ENCODE peak calls at places on chromosomes 1 and 21, in eight cellular contexts. B is epithelial cell of prostate; N is dorsolateral prefrontal cortex; S is AG04450; W is uterus; F is stomach; X is breast epithelium; J is CD8-positive, alpha-beta T cell. K is an unnamed sample.

GRCh38 chr1:172360960-172361359 is 59.5 kb upstream of the C1orf105 start:
- DNase-seq in J (no peak), F (no peak), B (no peak), N (no peak), W (no peak), X (no peak), S (no peak), K (no peak)

GRCh38 chr1:36705629-36706028 is 222.9 kb upstream of the CSF3R start:
- DNase-seq in F (no peak), S (no peak), W (no peak), X (no peak), N (no peak), B (no peak), J (no peak), K (peak; percentile 22)

GRCh38 chr21:26964379-26964778 is 2.5 kb downstream of the ADAMTS5 start:
- DNase-seq in S (no peak), X (peak; percentile 89), B (no peak), J (no peak), N (no peak), F (peak; percentile 28), W (peak; percentile 86), K (no peak)

GRCh38 chr1:246197076-246197475 is 310.0 kb downstream of the SMYD3 start:
- DNase-seq in X (no peak), B (no peak), J (no peak), W (no peak), F (no peak), N (no peak), S (no peak), K (no peak)

GRCh38 chr1:169886422-169886821 is 7.3 kb downstream of the SCYL3 start:
- DNase-seq in B (no peak), W (no peak), S (no peak), J (no peak), X (no peak), N (no peak), F (no peak), K (no peak)

GRCh38 chr1:53592521-53592982 is 133.4 kb downstream of the DMRTB1 start:
- DNase-seq in J (no peak), B (peak; percentile 14), W (peak; percentile 34), N (no peak), S (peak; percentile 57), X (peak; percentile 50), F (peak; percentile 75), K (no peak)

GRCh38 chr1:204254031-204254661 is 40.4 kb upstream of the GOLT1A start:
- DNase-seq in S (peak; percentile 24), N (no peak), B (no peak), W (peak; percentile 68), F (peak; percentile 35), X (peak; percentile 91), J (no peak), K (no peak)

GRCh38 chr1:205945056-205945455 is 1.8 kb upstream of the SLC26A9 start:
- DNase-seq in F (no peak), W (no peak), B (no peak), J (no peak), S (no peak), N (no peak), X (no peak), K (no peak)

GRCh38 chr1:16266411-16267118 is 29.6 kb upstream of the CPLANE2 start:
- DNase-seq in X (no peak), F (no peak), B (no peak), S (no peak), W (no peak), J (no peak), N (no peak), K (no peak)

GRCh38 chr1:100927276-100927675 is 31.4 kb downstream of the SLC30A7 start:
- DNase-seq in X (no peak), S (no peak), B (no peak), J (peak; percentile 75), N (no peak), F (no peak), W (no peak), K (no peak)

GRCh38 chr21:23131177-23131576 is 2133.0 kb downstream of the NCAM2 start:
- DNase-seq in F (no peak), B (no peak), S (no peak), X (no peak), J (no peak), N (no peak), W (no peak), K (no peak)

GRCh38 chr1:5428391-5428790 is 563.8 kb downstream of the NPHP4 start:
- DNase-seq in X (no peak), J (no peak), S (no peak), F (no peak), B (no peak), N (no peak), W (no peak), K (no peak)

GRCh38 chr1:78286686-78287085 is 204.1 kb upstream of the PTGFR start:
- DNase-seq in J (no peak), X (no peak), S (no peak), N (no peak), F (no peak), W (no peak), B (peak; percentile 24), K (no peak)

GRCh38 chr1:37038703-37039093 is 4.4 kb upstream of the GRIK3 start:
- DNase-seq in W (no peak), F (peak; percentile 33), X (peak; percentile 39), N (no peak), B (no peak), J (no peak), S (no peak), K (no peak)

GRCh38 chr1:32775640-32776337 is 41.4 kb downstream of the YARS1 start:
- DNase-seq in X (no peak), N (no peak), J (no peak), W (no peak), S (no peak), B (no peak), F (no peak), K (no peak)

GRCh38 chr1:223228931-223229528 is 86.0 kb upstream of the TLR5 start:
- DNase-seq in F (no peak), J (peak; percentile 48), X (no peak), S (no peak), B (no peak), W (no peak), N (no peak), K (no peak)

GRCh38 chr1:111856411-111857135 is 100.9 kb downstream of the DDX20 start:
- DNase-seq in J (no peak), W (no peak), X (no peak), F (no peak), S (no peak), N (no peak), B (no peak), K (no peak)

GRCh38 chr1:203701606-203702005 is 63.4 kb upstream of the LAX1 start:
- DNase-seq in F (no peak), S (no peak), J (no peak), B (no peak), W (no peak), N (no peak), X (no peak), K (no peak)

GRCh38 chr1:212749924-212750535 is 41.5 kb downstream of the NSL1 start:
- DNase-seq in S (peak; percentile 54), F (no peak), B (no peak), J (no peak), X (no peak), N (no peak), W (no peak), K (no peak)

GRCh38 chr1:244439391-244440032 is 12.2 kb downstream of the ADSS2 start:
- DNase-seq in J (no peak), B (no peak), F (no peak), X (no peak), W (no peak), S (no peak), N (no peak), K (no peak)

GRCh38 chr1:198088360-198089071 is 68.3 kb upstream of the NEK7 start:
- DNase-seq in X (no peak), F (no peak), W (no peak), J (no peak), S (no peak), N (no peak), B (no peak), K (no peak)

GRCh38 chr1:214331827-214332423 is 51.0 kb downstream of the SMYD2 start:
- DNase-seq in S (no peak), B (no peak), X (no peak), W (no peak), N (no peak), F (no peak), J (peak; percentile 63), K (no peak)

DNA sequence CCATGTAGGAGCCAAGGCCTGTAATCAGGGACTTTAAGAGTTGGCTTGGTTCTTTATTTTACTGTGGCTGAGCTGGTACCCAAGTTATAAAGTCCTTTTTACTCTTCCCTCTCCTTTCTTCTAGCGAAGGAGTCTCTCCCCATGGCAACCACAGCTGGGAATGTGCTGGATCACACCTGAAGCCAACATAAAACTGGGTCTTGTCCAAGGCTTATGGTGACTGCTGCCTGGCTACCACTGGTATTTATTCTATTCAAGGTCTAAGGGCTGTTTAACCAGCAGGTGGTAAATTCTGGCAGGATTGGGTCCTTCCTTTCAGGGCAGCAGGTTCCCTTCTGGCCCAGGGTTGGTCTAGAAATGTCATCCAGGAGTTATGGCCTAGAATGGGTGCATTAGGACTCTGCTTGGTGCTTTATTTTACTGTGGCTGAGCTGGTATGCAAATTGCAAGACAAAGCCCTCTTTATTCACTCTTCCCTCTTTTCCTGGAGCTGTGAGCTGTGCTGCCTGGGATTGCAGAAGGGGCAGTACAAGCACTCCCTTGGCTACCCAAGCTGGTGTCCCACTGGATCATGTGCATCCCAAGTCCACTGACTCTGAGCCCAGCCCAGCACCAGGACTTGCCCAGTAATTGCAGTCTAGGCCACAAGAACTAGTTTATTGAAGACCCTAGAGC is 26.6 kb downstream of the SLC22A15 start:
- DNase-seq in X (no peak), J (no peak), W (no peak), F (peak; percentile 55), B (no peak), S (no peak), N (peak; percentile 65), K (peak; percentile 66)
- H3K27ac ChIP-seq in X (peak overlapping the region; percentile 13), J (no peak overlapping the region), W (no peak overlapping the region), F (peak overlapping the region; percentile 23), B (peak overlapping the region; percentile 72), S (no peak overlapping the region), N (peak overlapping the region; percentile 67), K (peak overlapping the region; percentile 95)

GRCh38 chr1:200802865-200803512 is 64.3 kb downstream of the CAMSAP2 start:
- DNase-seq in W (peak; percentile 78), N (peak; percentile 81), S (peak; percentile 61), F (peak; percentile 82), B (peak; percentile 18), J (peak; percentile 79), X (peak; percentile 77), K (peak; percentile 65)
- H3K27ac ChIP-seq in W (no peak overlapping the region), N (no peak overlapping the region), S (no peak overlapping the region), F (no peak overlapping the region), B (peak overlapping the region; percentile 3), J (no peak overlapping the region), X (no peak overlapping the region), K (no peak overlapping the region)

GRCh38 chr1:10851024-10852013 is 54.9 kb upstream of the CASZ1 start:
- DNase-seq in S (no peak), F (no peak), W (no peak), N (no peak), X (no peak), B (no peak), J (no peak), K (no peak)
- H3K27ac ChIP-seq in S (no peak overlapping the region), F (no peak overlapping the region), W (no peak overlapping the region), N (no peak overlapping the region), X (no peak overlapping the region), B (no peak overlapping the region), J (no peak overlapping the region), K (no peak overlapping the region)

DNA sequence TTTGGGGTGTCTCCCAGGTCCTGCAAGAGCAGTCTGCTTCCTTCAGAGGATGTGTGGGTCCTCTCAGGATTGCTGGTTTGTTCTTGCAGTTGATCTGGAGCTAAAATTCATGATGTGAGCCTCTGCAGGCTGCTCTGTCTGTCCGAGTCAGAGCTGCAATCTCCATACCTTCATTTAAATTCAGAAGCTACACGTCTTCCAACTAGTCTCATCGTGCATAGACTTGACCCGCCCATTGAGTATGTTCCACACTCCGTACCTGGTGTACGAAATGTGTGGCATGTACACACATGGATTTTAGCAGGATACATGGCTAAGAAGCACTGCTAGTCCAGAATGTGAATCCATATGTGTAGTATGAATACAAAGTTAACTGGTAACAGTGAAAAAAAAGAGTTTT is 25.0 kb upstream of the RGS2 start:
- DNase-seq in N (no peak), F (no peak), W (no peak), X (no peak), J (no peak), S (no peak), B (no peak), K (no peak)
- H3K27ac ChIP-seq in N (no peak overlapping the region), F (no peak overlapping the region), W (no peak overlapping the region), X (no peak overlapping the region), J (no peak overlapping the region), S (no peak overlapping the region), B (no peak overlapping the region), K (no peak overlapping the region)

K was measured in substantia nigra.